ENCODE peak calls at places on chromosomes 5 and 9, in six cellular contexts. H, I, Q, N, Y and S are unnamed samples.
A peak's percentile ranks its signal among the peaks of the same experiment; 100 is the strongest.

GRCh38 chr9:92175441-92175840 is 60.2 kb upstream of the SPTLC1 start:
- DNase-seq in Y (no peak), N (no peak), Q (no peak), H (no peak), I (peak; percentile 2), S (no peak)

GRCh38 chr5:103620851-103621547 is 58.4 kb upstream of the NUDT12 start:
- DNase-seq in I (no peak), Y (no peak), N (no peak), H (no peak), Q (no peak), S (no peak)

GRCh38 chr9:114271556-114272510 is 51.1 kb upstream of the ORM1 start:
- DNase-seq in Q (no peak), N (peak; percentile 48), Y (no peak), H (no peak), I (no peak), S (no peak)

GRCh38 chr5:67942451-67942830 is 273.1 kb upstream of the PIK3R1 start:
- DNase-seq in Y (no peak), Q (peak; percentile 1), I (no peak), N (no peak), H (no peak), S (no peak)

GRCh38 chr5:179668404-179668803 is 12.4 kb downstream of the CBY3 start:
- DNase-seq in I (peak; percentile 51), N (peak; percentile 85), Q (peak; percentile 46), H (no peak), Y (peak; percentile 32), S (peak; percentile 7)

GRCh38 chr5:121273818-121274433 is 577.8 kb upstream of the FTMT start:
- DNase-seq in H (peak; percentile 44), Y (no peak), N (no peak), Q (peak; percentile 76), I (no peak), S (no peak)

GRCh38 chr9:3827175-3827574 is 301.4 kb upstream of the RFX3 start:
- DNase-seq in Y (no peak), H (no peak), N (no peak), Q (no peak), I (no peak), S (no peak)

GRCh38 chr5:163566678-163567077 is 61.3 kb downstream of the MAT2B start:
- DNase-seq in Q (no peak), Y (no peak), N (no peak), H (no peak), I (no peak), S (no peak)

GRCh38 chr5:98144710-98145109 is 628.8 kb upstream of the RGMB start:
- DNase-seq in Y (no peak), H (no peak), Q (no peak), N (no peak), I (no peak), S (no peak)

GRCh38 chr5:132055808-132056609 is 4.4 kb upstream of the IL3 start:
- DNase-seq in N (no peak), Y (peak; percentile 57), I (peak; percentile 16), H (no peak), Q (no peak), S (peak; percentile 62)

GRCh38 chr9:110650261-110650660 is 18.3 kb upstream of the MUSK start:
- DNase-seq in H (no peak), N (no peak), Y (no peak), I (no peak), Q (peak; percentile 88), S (no peak)

GRCh38 chr5:178672635-178673034 is 45.8 kb upstream of the CLK4 start:
- DNase-seq in H (no peak), I (peak; percentile 26), Y (no peak), N (no peak), Q (no peak), S (no peak)

GRCh38 chr5:81631124-81631523 is 119.8 kb downstream of the SSBP2 start:
- DNase-seq in Y (peak; percentile 16), H (no peak), N (no peak), I (no peak), Q (no peak), S (no peak)

GRCh38 chr5:891117-891836 is 1.3 kb downstream of the BRD9 start:
- DNase-seq in H (no peak), I (peak; percentile 54), Q (no peak), Y (no peak), N (no peak), S (no peak)

GRCh38 chr5:137622850-137623249 is 113.0 kb downstream of the KLHL3 start:
- DNase-seq in I (no peak), Y (no peak), Q (peak; percentile 55), H (no peak), N (no peak), S (no peak)

GRCh38 chr9:6302417-6302816 is 25.8 kb upstream of the TPD52L3 start:
- DNase-seq in I (no peak), Y (no peak), Q (peak; percentile 16), N (no peak), H (no peak), S (no peak)

GRCh38 chr5:65802080-65802479 is 80.1 kb downstream of the NLN start:
- DNase-seq in I (no peak), H (no peak), Y (no peak), Q (no peak), N (no peak), S (no peak)

GRCh38 chr9:110659891-110660541 is 8.6 kb upstream of the MUSK start:
- DNase-seq in I (no peak), Y (no peak), H (no peak), Q (peak; percentile 87), N (no peak), S (no peak)

GRCh38 chr5:142717582-142718215 is 31.8 kb upstream of the FGF1 start:
- DNase-seq in H (peak; percentile 75), I (no peak), Q (peak; percentile 64), Y (no peak), N (peak; percentile 35), S (no peak)

GRCh38 chr5:92283521-92283920 is 900.4 kb upstream of the ARRDC3 start:
- DNase-seq in Y (no peak), Q (peak; percentile 24), N (no peak), I (no peak), H (no peak), S (no peak)

GRCh38 chr5:79640571-79641055 is 28.4 kb downstream of the TENT2 start:
- DNase-seq in N (no peak), Q (no peak), Y (no peak), H (no peak), I (no peak), S (no peak)

GRCh38 chr5:107743357-107744000 is 72.7 kb upstream of the EFNA5 start:
- DNase-seq in H (no peak), I (no peak), Q (peak; percentile 90), N (no peak), Y (no peak), S (no peak)

GRCh38 chr9:123174887-123175518 is 93.4 kb downstream of the STRBP start:
- DNase-seq in H (no peak), Q (no peak), N (no peak), Y (no peak), I (peak; percentile 58), S (no peak)

GRCh38 chr9:70229579-70229978 is 29.2 kb upstream of the SMC5 start:
- DNase-seq in I (no peak), Y (no peak), N (peak; percentile 9), H (no peak), Q (peak; percentile 52), S (no peak)

GRCh38 chr5:114449836-114450515 is 88.1 kb downstream of the KCNN2 start:
- DNase-seq in N (peak; percentile 68), H (peak; percentile 38), I (peak; percentile 74), Q (peak; percentile 46), Y (no peak), S (no peak)

GRCh38 chr9:92147030-92147853 is 32.0 kb upstream of the SPTLC1 start:
- DNase-seq in H (peak; percentile 78), I (peak; percentile 50), Y (no peak), N (peak; percentile 29), Q (peak; percentile 94), S (no peak)

GRCh38 chr5:150485770-150486401 is 22.0 kb upstream of the NDST1 start:
- DNase-seq in Y (peak; percentile 5), H (peak; percentile 16), I (peak; percentile 56), Q (peak; percentile 50), N (peak; percentile 71), S (no peak)

GRCh38 chr5:113095831-113096230 is 119.2 kb downstream of the DCP2 start:
- DNase-seq in Q (no peak), H (no peak), I (no peak), N (no peak), Y (no peak), S (no peak)

GRCh38 chr5:54884195-54884536 is 101.2 kb downstream of the ESM1 start:
- DNase-seq in H (no peak), I (no peak), Q (no peak), Y (no peak), N (no peak), S (no peak)

GRCh38 chr5:81288021-81288433 is 13.4 kb upstream of the ZCCHC9 start:
- DNase-seq in H (no peak), Y (no peak), N (no peak), I (peak; percentile 9), Q (no peak), S (no peak)

GRCh38 chr5:126984632-126985031 is 45.7 kb downstream of the MARCHF3 start:
- DNase-seq in Q (no peak), N (no peak), Y (no peak), H (no peak), I (no peak), S (no peak)